ENCODE peak calls at places on chromosomes 11 and 22, in nine cellular contexts. One of them, this sample, is unnamed.

GRCh38 chr11:11937433-11937832 is 71.0 kb downstream of the DKK3 start:
- DNase-seq in substantia nigra: no peak
- DNase-seq in activated CD4-positive, alpha-beta T cell treated with anti-CD3 and anti-CD28 coated beads, Interleukin-2, amount 50 U/mL, for 24 hours: no peak
- DNase-seq in posterior vena cava: no peak
- DNase-seq in lung: no peak
- DNase-seq in H9: no peak
- DNase-seq in CD14-positive monocyte: no peak
- DNase-seq in body of pancreas: no peak
- DNase-seq in stimulated activated CD8-positive, alpha-beta memory T cell treated with anti-CD3 and anti-CD28 coated beads, Interleukin-15, amount 100 ng/mL, for 4 hours: no peak
- DNase-seq in this sample: no peak

GRCh38 chr22:41526802-41527799 is 17.2 kb downstream of the POLR3H start:
- DNase-seq in substantia nigra: peak; percentile 23
- DNase-seq in activated CD4-positive, alpha-beta T cell treated with anti-CD3 and anti-CD28 coated beads, Interleukin-2, amount 50 U/mL, for 24 hours: peak; percentile 52
- DNase-seq in posterior vena cava: no peak
- DNase-seq in lung: no peak
- DNase-seq in H9: peak; percentile 63
- DNase-seq in CD14-positive monocyte: no peak
- DNase-seq in body of pancreas: peak; percentile 36
- DNase-seq in stimulated activated CD8-positive, alpha-beta memory T cell treated with anti-CD3 and anti-CD28 coated beads, Interleukin-15, amount 100 ng/mL, for 4 hours: peak; percentile 26
- DNase-seq in this sample: peak; percentile 47

GRCh38 chr11:32706985-32707736 is 87.3 kb downstream of the CCDC73 start:
- DNase-seq in substantia nigra: no peak
- DNase-seq in activated CD4-positive, alpha-beta T cell treated with anti-CD3 and anti-CD28 coated beads, Interleukin-2, amount 50 U/mL, for 24 hours: no peak
- DNase-seq in posterior vena cava: no peak
- DNase-seq in lung: no peak
- DNase-seq in H9: no peak
- DNase-seq in CD14-positive monocyte: no peak
- DNase-seq in body of pancreas: no peak
- DNase-seq in stimulated activated CD8-positive, alpha-beta memory T cell treated with anti-CD3 and anti-CD28 coated beads, Interleukin-15, amount 100 ng/mL, for 4 hours: no peak
- DNase-seq in this sample: no peak

GRCh38 chr22:36077261-36077660 is 48.6 kb upstream of the RBFOX2 start:
- DNase-seq in substantia nigra: peak; percentile 50
- DNase-seq in activated CD4-positive, alpha-beta T cell treated with anti-CD3 and anti-CD28 coated beads, Interleukin-2, amount 50 U/mL, for 24 hours: no peak
- DNase-seq in posterior vena cava: no peak
- DNase-seq in lung: no peak
- DNase-seq in H9: no peak
- DNase-seq in CD14-positive monocyte: no peak
- DNase-seq in body of pancreas: peak; percentile 21
- DNase-seq in stimulated activated CD8-positive, alpha-beta memory T cell treated with anti-CD3 and anti-CD28 coated beads, Interleukin-15, amount 100 ng/mL, for 4 hours: no peak
- DNase-seq in this sample: no peak

GRCh38 chr11:11583801-11584445 is 37.9 kb downstream of the GALNT18 start:
- DNase-seq in substantia nigra: no peak
- DNase-seq in activated CD4-positive, alpha-beta T cell treated with anti-CD3 and anti-CD28 coated beads, Interleukin-2, amount 50 U/mL, for 24 hours: no peak
- DNase-seq in posterior vena cava: no peak
- DNase-seq in lung: peak; percentile 18
- DNase-seq in H9: peak; percentile 3
- DNase-seq in CD14-positive monocyte: no peak
- DNase-seq in body of pancreas: no peak
- DNase-seq in stimulated activated CD8-positive, alpha-beta memory T cell treated with anti-CD3 and anti-CD28 coated beads, Interleukin-15, amount 100 ng/mL, for 4 hours: no peak
- DNase-seq in this sample: no peak

GRCh38 chr11:60492488-60493009 is at the start of gene MS4A12:
- DNase-seq in substantia nigra: no peak
- DNase-seq in activated CD4-positive, alpha-beta T cell treated with anti-CD3 and anti-CD28 coated beads, Interleukin-2, amount 50 U/mL, for 24 hours: no peak
- DNase-seq in posterior vena cava: no peak
- DNase-seq in lung: no peak
- DNase-seq in H9: no peak
- DNase-seq in CD14-positive monocyte: no peak
- DNase-seq in body of pancreas: no peak
- DNase-seq in stimulated activated CD8-positive, alpha-beta memory T cell treated with anti-CD3 and anti-CD28 coated beads, Interleukin-15, amount 100 ng/mL, for 4 hours: no peak
- DNase-seq in this sample: no peak

GRCh38 chr22:40137132-40137531 is 40.6 kb upstream of the TNRC6B start:
- DNase-seq in substantia nigra: no peak
- DNase-seq in activated CD4-positive, alpha-beta T cell treated with anti-CD3 and anti-CD28 coated beads, Interleukin-2, amount 50 U/mL, for 24 hours: no peak
- DNase-seq in posterior vena cava: no peak
- DNase-seq in lung: no peak
- DNase-seq in H9: no peak
- DNase-seq in CD14-positive monocyte: no peak
- DNase-seq in body of pancreas: no peak
- DNase-seq in stimulated activated CD8-positive, alpha-beta memory T cell treated with anti-CD3 and anti-CD28 coated beads, Interleukin-15, amount 100 ng/mL, for 4 hours: no peak
- DNase-seq in this sample: no peak

GRCh38 chr11:120801801-120802689 is 221.9 kb upstream of the TBCEL start:
- DNase-seq in substantia nigra: peak; percentile 29
- DNase-seq in activated CD4-positive, alpha-beta T cell treated with anti-CD3 and anti-CD28 coated beads, Interleukin-2, amount 50 U/mL, for 24 hours: peak; percentile 14
- DNase-seq in posterior vena cava: no peak
- DNase-seq in lung: peak; percentile 59
- DNase-seq in H9: peak; percentile 78
- DNase-seq in CD14-positive monocyte: no peak
- DNase-seq in body of pancreas: peak; percentile 55
- DNase-seq in stimulated activated CD8-positive, alpha-beta memory T cell treated with anti-CD3 and anti-CD28 coated beads, Interleukin-15, amount 100 ng/mL, for 4 hours: no peak
- DNase-seq in this sample: peak; percentile 48

GRCh38 chr22:37182101-37182948 is 5.7 kb downstream of the C1QTNF6 start:
- DNase-seq in substantia nigra: no peak
- DNase-seq in activated CD4-positive, alpha-beta T cell treated with anti-CD3 and anti-CD28 coated beads, Interleukin-2, amount 50 U/mL, for 24 hours: no peak
- DNase-seq in posterior vena cava: peak; percentile 73
- DNase-seq in lung: no peak
- DNase-seq in H9: no peak
- DNase-seq in CD14-positive monocyte: peak; percentile 29
- DNase-seq in body of pancreas: no peak
- DNase-seq in stimulated activated CD8-positive, alpha-beta memory T cell treated with anti-CD3 and anti-CD28 coated beads, Interleukin-15, amount 100 ng/mL, for 4 hours: no peak
- DNase-seq in this sample: no peak

GRCh38 chr11:75816561-75817239 is 1.7 kb downstream of the UVRAG start:
- DNase-seq in substantia nigra: no peak
- DNase-seq in activated CD4-positive, alpha-beta T cell treated with anti-CD3 and anti-CD28 coated beads, Interleukin-2, amount 50 U/mL, for 24 hours: no peak
- DNase-seq in posterior vena cava: no peak
- DNase-seq in lung: no peak
- DNase-seq in H9: no peak
- DNase-seq in CD14-positive monocyte: no peak
- DNase-seq in body of pancreas: no peak
- DNase-seq in stimulated activated CD8-positive, alpha-beta memory T cell treated with anti-CD3 and anti-CD28 coated beads, Interleukin-15, amount 100 ng/mL, for 4 hours: no peak
- DNase-seq in this sample: no peak

GRCh38 chr11:78277314-78277994 is 88.7 kb downstream of the USP35 start:
- DNase-seq in substantia nigra: no peak
- DNase-seq in activated CD4-positive, alpha-beta T cell treated with anti-CD3 and anti-CD28 coated beads, Interleukin-2, amount 50 U/mL, for 24 hours: no peak
- DNase-seq in posterior vena cava: no peak
- DNase-seq in lung: peak; percentile 79
- DNase-seq in H9: no peak
- DNase-seq in CD14-positive monocyte: no peak
- DNase-seq in body of pancreas: peak; percentile 81
- DNase-seq in stimulated activated CD8-positive, alpha-beta memory T cell treated with anti-CD3 and anti-CD28 coated beads, Interleukin-15, amount 100 ng/mL, for 4 hours: no peak
- DNase-seq in this sample: no peak

GRCh38 chr22:19644314-19645223 is 69.7 kb upstream of the SEPTIN5 start:
- DNase-seq in substantia nigra: no peak
- DNase-seq in activated CD4-positive, alpha-beta T cell treated with anti-CD3 and anti-CD28 coated beads, Interleukin-2, amount 50 U/mL, for 24 hours: no peak
- DNase-seq in posterior vena cava: peak; percentile 86
- DNase-seq in lung: no peak
- DNase-seq in H9: peak; percentile 28
- DNase-seq in CD14-positive monocyte: peak; percentile 74
- DNase-seq in body of pancreas: no peak
- DNase-seq in stimulated activated CD8-positive, alpha-beta memory T cell treated with anti-CD3 and anti-CD28 coated beads, Interleukin-15, amount 100 ng/mL, for 4 hours: no peak
- DNase-seq in this sample: no peak

GRCh38 chr11:18650859-18651557 is 16.9 kb upstream of the SPTY2D1 start:
- DNase-seq in substantia nigra: no peak
- DNase-seq in activated CD4-positive, alpha-beta T cell treated with anti-CD3 and anti-CD28 coated beads, Interleukin-2, amount 50 U/mL, for 24 hours: no peak
- DNase-seq in posterior vena cava: no peak
- DNase-seq in lung: peak; percentile 40
- DNase-seq in H9: peak; percentile 82
- DNase-seq in CD14-positive monocyte: no peak
- DNase-seq in body of pancreas: peak; percentile 69
- DNase-seq in stimulated activated CD8-positive, alpha-beta memory T cell treated with anti-CD3 and anti-CD28 coated beads, Interleukin-15, amount 100 ng/mL, for 4 hours: no peak
- DNase-seq in this sample: no peak